ENCODE peak calls at places on chromosomes 3 and 15, in ten cellular contexts. I is HCT116; P is body of pancreas; X is SJSA1; R is PC-3; Z is PC-9; B is SK-N-SH; U is CD8-positive, alpha-beta T cell; N is CD8-positive, alpha-beta memory T cell; A is psoas muscle. G is an unnamed sample.

GRCh38 chr3:58082047-58082446 is 73.8 kb downstream of the FLNB start:
- DNase-seq in I (no peak), P (no peak), X (peak; percentile 59), R (no peak), Z (no peak), B (no peak), U (peak; percentile 26), N (peak; percentile 67), A (no peak), G (no peak)

GRCh38 chr3:10594915-10595314 is 89.5 kb upstream of the ATP2B2 start:
- DNase-seq in I (peak; percentile 62), P (peak; percentile 34), X (peak; percentile 16), R (peak; percentile 70), Z (no peak), B (no peak), U (peak; percentile 36), N (peak; percentile 19), A (no peak), G (peak; percentile 56)

GRCh38 chr15:35078221-35078915 is 6.7 kb downstream of the NANOGP8 start:
- DNase-seq in I (peak; percentile 44), P (peak; percentile 48), X (peak; percentile 22), R (peak; percentile 71), Z (no peak), B (peak; percentile 75), U (peak; percentile 34), N (peak; percentile 15), A (no peak), G (peak; percentile 24)

GRCh38 chr3:68904064-68904463 is 28.3 kb downstream of the TAFA4 start:
- DNase-seq in I (no peak), P (no peak), X (no peak), R (no peak), Z (no peak), B (no peak), U (no peak), N (no peak), A (no peak), G (no peak)

GRCh38 chr3:126287536-126288181 is 69.5 kb downstream of the KLF15 start:
- DNase-seq in I (peak; percentile 21), P (peak; percentile 84), X (peak; percentile 29), R (no peak), Z (no peak), B (peak; percentile 78), U (no peak), N (no peak), A (peak; percentile 87), G (peak; percentile 71)

GRCh38 chr15:43210807-43211206 is 10.0 kb downstream of the EPB42 start:
- DNase-seq in I (no peak), P (no peak), X (no peak), R (no peak), Z (no peak), B (no peak), U (no peak), N (no peak), A (no peak), G (no peak)

GRCh38 chr3:152268501-152269422 is at the start of gene MBNL1:
- DNase-seq in I (peak; percentile 70), P (peak; percentile 85), X (peak; percentile 90), R (peak; percentile 79), Z (peak; percentile 71), B (peak; percentile 85), U (peak; percentile 84), N (peak; percentile 89), A (peak; percentile 86), G (peak; percentile 86)

GRCh38 chr15:74400313-74400850 is 32.9 kb upstream of the CYP11A1 start:
- DNase-seq in I (no peak), P (no peak), X (no peak), R (no peak), Z (peak; percentile 48), B (no peak), U (no peak), N (no peak), A (no peak), G (no peak)

GRCh38 chr3:13684350-13684749 is 135.4 kb downstream of the FBLN2 start:
- DNase-seq in I (no peak), P (no peak), X (no peak), R (no peak), Z (no peak), B (no peak), U (no peak), N (no peak), A (no peak), G (no peak)

GRCh38 chr3:120471643-120472042 is 20.9 kb upstream of the FSTL1 start:
- DNase-seq in I (no peak), P (no peak), X (peak; percentile 39), R (peak; percentile 69), Z (no peak), B (no peak), U (no peak), N (no peak), A (no peak), G (peak; percentile 64)

GRCh38 chr3:11154953-11155325 is 646 bp downstream of the HRH1 start:
- DNase-seq in I (no peak), P (no peak), X (peak; percentile 44), R (no peak), Z (no peak), B (peak; percentile 63), U (no peak), N (no peak), A (no peak), G (peak; percentile 13)

GRCh38 chr3:128416578-128417150 is 50.0 kb downstream of the DNAJB8 start:
- DNase-seq in I (peak; percentile 92), P (no peak), X (peak; percentile 57), R (peak; percentile 77), Z (peak; percentile 96), B (peak; percentile 55), U (no peak), N (no peak), A (no peak), G (peak; percentile 96)

GRCh38 chr3:185582236-185582635 is 3.9 kb upstream of the SENP2 start:
- DNase-seq in I (no peak), P (no peak), X (no peak), R (no peak), Z (peak; percentile 30), B (no peak), U (no peak), N (no peak), A (no peak), G (no peak)

GRCh38 chr3:154126651-154127050 is 5.5 kb downstream of the ARHGEF26 start:
- DNase-seq in I (no peak), P (no peak), X (no peak), R (peak; percentile 36), Z (no peak), B (no peak), U (no peak), N (no peak), A (no peak), G (no peak)

GRCh38 chr3:190747566-190747965 is 114.9 kb downstream of the GMNC start:
- DNase-seq in I (no peak), P (no peak), X (no peak), R (no peak), Z (no peak), B (no peak), U (no peak), N (no peak), A (no peak), G (no peak)

DNA sequence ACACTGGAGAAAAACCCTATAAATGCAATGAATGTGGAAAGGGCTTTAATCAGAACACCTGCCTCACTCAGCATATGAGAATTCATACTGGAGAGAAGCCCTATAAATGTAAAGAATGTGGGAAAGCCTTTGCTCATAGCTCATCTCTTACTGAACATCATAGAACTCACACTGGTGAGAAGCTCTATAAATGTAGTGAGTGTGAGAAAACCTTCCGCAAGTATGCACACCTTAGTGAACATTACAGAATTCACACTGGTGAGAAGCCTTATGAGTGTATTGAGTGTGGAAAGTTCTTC is 7.4 kb upstream of the ZNF501 start:
- DNase-seq in I (no peak), P (no peak), X (no peak), R (no peak), Z (no peak), B (no peak), U (no peak), N (no peak), A (no peak), G (no peak)
- H3K9me3 ChIP-seq in I (peaks cover 46% of the 10 kb centered on the region), P (no peaks in the 10 kb centered on the region), X (peaks cover 23% of the 10 kb centered on the region), R (peaks cover 74% of the 10 kb centered on the region), Z (peaks cover 47% of the 10 kb centered on the region), B (peaks cover 66% of the 10 kb centered on the region), U (peaks cover 60% of the 10 kb centered on the region), N (peaks cover 65% of the 10 kb centered on the region), A (peaks cover 98% of the 10 kb centered on the region), G (peaks cover 5% of the 10 kb centered on the region)

GRCh38 chr15:87354661-87355410 is 901.7 kb downstream of the NTRK3 start:
- DNase-seq in I (no peak), P (no peak), X (no peak), R (peak; percentile 65), Z (no peak), B (no peak), U (no peak), N (no peak), A (no peak), G (peak; percentile 62)
- H3K9me3 ChIP-seq in I (peaks cover 13% of the 10 kb centered on the region), P (no peaks in the 10 kb centered on the region), X (no peaks in the 10 kb centered on the region), R (no peaks in the 10 kb centered on the region), Z (no peaks in the 10 kb centered on the region), B (no peaks in the 10 kb centered on the region), U (no peaks in the 10 kb centered on the region), N (no peaks in the 10 kb centered on the region), A (no peaks in the 10 kb centered on the region), G (no peaks in the 10 kb centered on the region)

DNA sequence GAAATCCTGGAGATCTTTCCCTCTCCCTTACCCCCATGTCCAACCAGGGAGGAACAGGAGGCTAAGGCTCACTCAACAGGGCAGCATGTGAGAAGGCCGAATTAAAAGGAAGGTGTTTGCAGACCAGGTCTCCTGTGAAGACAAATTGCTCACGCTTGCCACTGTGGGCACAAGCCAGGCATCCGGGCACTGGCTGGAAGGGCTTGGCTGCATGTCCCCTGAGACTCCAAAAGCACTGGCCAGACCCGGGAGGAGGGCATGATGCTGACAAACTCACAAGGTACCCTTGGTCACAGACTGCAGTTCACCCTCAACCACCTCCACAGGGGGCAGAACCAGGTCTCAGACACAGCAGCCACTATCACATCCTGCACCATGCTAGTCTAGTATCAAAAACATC is 113.7 kb upstream of the NSMCE3 start:
- DNase-seq in I (no peak), P (no peak), X (no peak), R (no peak), Z (no peak), B (no peak), U (no peak), N (no peak), A (no peak), G (no peak)
- H3K9me3 ChIP-seq in I (no peaks in the 10 kb centered on the region), P (no peaks in the 10 kb centered on the region), X (no peaks in the 10 kb centered on the region), R (no peaks in the 10 kb centered on the region), Z (no peaks in the 10 kb centered on the region), B (no peaks in the 10 kb centered on the region), U (no peaks in the 10 kb centered on the region), N (no peaks in the 10 kb centered on the region), A (no peaks in the 10 kb centered on the region), G (no peaks in the 10 kb centered on the region)

DNA sequence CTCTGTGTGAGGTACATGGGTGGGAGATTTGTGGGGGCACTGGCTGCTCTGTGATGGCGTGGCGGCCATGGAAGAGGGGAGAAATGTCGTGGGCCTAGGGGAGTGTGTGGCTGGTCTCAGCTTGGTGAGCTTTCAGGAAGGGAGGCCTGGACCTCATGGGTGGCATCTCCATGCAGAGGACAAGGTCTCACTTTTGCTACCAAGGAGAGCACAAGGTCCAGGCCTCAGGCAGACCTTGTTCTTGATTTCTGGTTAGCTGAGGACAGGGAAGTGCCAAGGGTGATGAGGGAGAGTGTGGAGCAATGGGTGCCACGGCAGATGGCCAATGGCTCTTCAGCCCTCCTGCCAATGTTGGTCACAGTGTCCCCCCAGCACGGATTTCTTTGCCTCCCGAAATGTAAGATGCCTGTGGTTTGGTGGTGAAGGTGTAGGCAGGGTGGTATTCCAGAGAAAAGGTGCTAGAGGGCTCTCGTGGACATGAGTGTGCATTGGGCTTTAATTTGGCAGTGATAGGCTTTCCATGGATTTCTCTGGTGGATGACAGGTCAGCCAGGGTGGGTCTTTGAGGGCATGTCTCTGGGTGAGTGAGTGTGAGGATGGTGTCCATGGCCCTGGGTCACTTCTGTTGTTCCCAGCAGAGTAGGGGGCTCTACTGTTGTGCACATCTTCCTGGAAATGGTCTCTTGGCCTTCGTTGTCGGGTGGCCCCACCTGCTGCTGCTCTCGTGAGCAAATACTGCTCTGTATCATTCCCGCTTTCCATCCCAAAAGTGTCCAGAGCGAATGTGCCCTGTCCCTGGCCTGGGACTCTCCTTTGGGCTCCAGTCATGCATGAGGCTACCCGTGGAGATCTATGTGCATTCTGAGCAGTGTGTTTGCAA is 108.0 kb downstream of the SNRPN start:
- DNase-seq in I (no peak), P (no peak), X (no peak), R (no peak), Z (no peak), B (no peak), U (no peak), N (no peak), A (no peak), G (no peak)
- H3K9me3 ChIP-seq in I (peaks cover 81% of the 10 kb centered on the region), P (no peaks in the 10 kb centered on the region), X (peaks cover 71% of the 10 kb centered on the region), R (peaks cover 71% of the 10 kb centered on the region), Z (peaks cover 3% of the 10 kb centered on the region), B (no peaks in the 10 kb centered on the region), U (peaks cover 98% of the 10 kb centered on the region), N (peaks cover 100% of the 10 kb centered on the region), A (peaks cover 98% of the 10 kb centered on the region), G (peaks cover 5% of the 10 kb centered on the region)

G was measured in MG63.